ENCODE peak calls at places on chromosome 9, in five cellular contexts. One of them, this sample, is unnamed. For H3K36me3, the result is how much of the 10 kb centered on the place peaks cover.

GRCh38 chr9:109014267-109015025 is 1.1 kb upstream of the CTNNAL1 start:
- DNase-seq in heart right ventricle: peak
- DNase-seq in mammary epithelial cell: peak
- DNase-seq in sigmoid colon: no peak
- DNase-seq in psoas muscle: no peak
- DNase-seq in this sample: no peak

GRCh38 chr9:2741441-2742158 is 24.3 kb downstream of the KCNV2 start:
- DNase-seq in heart right ventricle: no peak
- DNase-seq in mammary epithelial cell: no peak
- DNase-seq in sigmoid colon: no peak
- DNase-seq in psoas muscle: no peak
- DNase-seq in this sample: no peak

GRCh38 chr9:36164361-36164760 is 4.8 kb upstream of the CCIN start:
- DNase-seq in heart right ventricle: no peak
- DNase-seq in mammary epithelial cell: no peak
- DNase-seq in sigmoid colon: no peak
- DNase-seq in psoas muscle: no peak
- DNase-seq in this sample: no peak

GRCh38 chr9:94139672-94140417 is 55.6 kb downstream of the PTPDC1 start:
- DNase-seq in heart right ventricle: peak
- DNase-seq in mammary epithelial cell: peak
- DNase-seq in sigmoid colon: peak
- DNase-seq in psoas muscle: peak
- DNase-seq in this sample: peak

GRCh38 chr9:75233011-75233410 is 144.7 kb downstream of the OSTF1 start:
- DNase-seq in heart right ventricle: no peak
- DNase-seq in mammary epithelial cell: peak
- DNase-seq in sigmoid colon: no peak
- DNase-seq in psoas muscle: no peak
- DNase-seq in this sample: no peak

GRCh38 chr9:110891760-110892159 is 146.5 kb downstream of the LPAR1 start:
- DNase-seq in heart right ventricle: no peak
- DNase-seq in mammary epithelial cell: no peak
- DNase-seq in sigmoid colon: no peak
- DNase-seq in psoas muscle: no peak
- DNase-seq in this sample: no peak

GRCh38 chr9:133942206-133942975 is 49.7 kb downstream of the VAV2 start:
- DNase-seq in heart right ventricle: no peak
- DNase-seq in mammary epithelial cell: no peak
- DNase-seq in sigmoid colon: peak
- DNase-seq in psoas muscle: peak
- DNase-seq in this sample: no peak

GRCh38 chr9:1042466-1042865 is 7.7 kb upstream of the DMRT2 start:
- DNase-seq in heart right ventricle: no peak
- DNase-seq in mammary epithelial cell: no peak
- DNase-seq in sigmoid colon: no peak
- DNase-seq in psoas muscle: peak
- DNase-seq in this sample: no peak

GRCh38 chr9:90009447-90009846 is 404.6 kb downstream of the GADD45G start:
- DNase-seq in heart right ventricle: no peak
- DNase-seq in mammary epithelial cell: no peak
- DNase-seq in sigmoid colon: no peak
- DNase-seq in psoas muscle: no peak
- DNase-seq in this sample: no peak

GRCh38 chr9:25025156-25025555 is 479.5 kb upstream of the IZUMO3 start:
- DNase-seq in heart right ventricle: no peak
- DNase-seq in mammary epithelial cell: no peak
- DNase-seq in sigmoid colon: no peak
- DNase-seq in psoas muscle: no peak
- DNase-seq in this sample: no peak

GRCh38 chr9:101711330-101711941 is 27.0 kb downstream of the GRIN3A start:
- DNase-seq in heart right ventricle: no peak
- DNase-seq in mammary epithelial cell: peak
- DNase-seq in sigmoid colon: no peak
- DNase-seq in psoas muscle: no peak
- DNase-seq in this sample: no peak

GRCh38 chr9:86485359-86485758 is 131.1 kb upstream of the TUT7 start:
- DNase-seq in heart right ventricle: no peak
- DNase-seq in mammary epithelial cell: no peak
- DNase-seq in sigmoid colon: no peak
- DNase-seq in psoas muscle: no peak
- DNase-seq in this sample: no peak

GRCh38 chr9:85248514-85249312 is 493.0 kb downstream of the AGTPBP1 start:
- DNase-seq in heart right ventricle: no peak
- DNase-seq in mammary epithelial cell: peak
- DNase-seq in sigmoid colon: no peak
- DNase-seq in psoas muscle: no peak
- DNase-seq in this sample: no peak

GRCh38 chr9:122816163-122816867 is 12.1 kb downstream of the PDCL start:
- DNase-seq in heart right ventricle: peak
- DNase-seq in mammary epithelial cell: no peak
- DNase-seq in sigmoid colon: no peak
- DNase-seq in psoas muscle: peak
- DNase-seq in this sample: no peak

GRCh38 chr9:135671591-135672041 is 8.5 kb downstream of the LCN9 start:
- DNase-seq in heart right ventricle: no peak
- DNase-seq in mammary epithelial cell: no peak
- DNase-seq in sigmoid colon: peak
- DNase-seq in psoas muscle: peak
- DNase-seq in this sample: no peak

GRCh38 chr9:71638627-71639026 is 129.7 kb downstream of the CEMIP2 start:
- DNase-seq in heart right ventricle: peak
- DNase-seq in mammary epithelial cell: no peak
- DNase-seq in sigmoid colon: peak
- DNase-seq in psoas muscle: no peak
- DNase-seq in this sample: no peak

GRCh38 chr9:88523056-88523455 is 11.9 kb upstream of the NXNL2 start:
- DNase-seq in heart right ventricle: no peak
- DNase-seq in mammary epithelial cell: peak
- DNase-seq in sigmoid colon: no peak
- DNase-seq in psoas muscle: no peak
- DNase-seq in this sample: no peak

GRCh38 chr9:105994970-105995369 is 300.6 kb downstream of the TMEM38B start:
- DNase-seq in heart right ventricle: no peak
- DNase-seq in mammary epithelial cell: peak
- DNase-seq in sigmoid colon: no peak
- DNase-seq in psoas muscle: no peak
- DNase-seq in this sample: no peak

GRCh38 chr9:35516481-35516880 is 26.6 kb downstream of the RUSC2 start:
- DNase-seq in heart right ventricle: no peak
- DNase-seq in mammary epithelial cell: peak
- DNase-seq in sigmoid colon: no peak
- DNase-seq in psoas muscle: no peak
- DNase-seq in this sample: no peak

GRCh38 chr9:113215142-113215541 is 5.9 kb downstream of the FKBP15 start:
- DNase-seq in heart right ventricle: no peak
- DNase-seq in mammary epithelial cell: peak
- DNase-seq in sigmoid colon: no peak
- DNase-seq in psoas muscle: no peak
- DNase-seq in this sample: no peak

GRCh38 chr9:78143281-78144007 is 92.4 kb upstream of the CEP78 start:
- DNase-seq in heart right ventricle: no peak
- DNase-seq in mammary epithelial cell: no peak
- DNase-seq in sigmoid colon: no peak
- DNase-seq in psoas muscle: no peak
- DNase-seq in this sample: no peak

GRCh38 chr9:114289571-114290481 is 33.1 kb upstream of the ORM1 start:
- DNase-seq in heart right ventricle: no peak
- DNase-seq in mammary epithelial cell: no peak
- DNase-seq in sigmoid colon: peak
- DNase-seq in psoas muscle: no peak
- DNase-seq in this sample: no peak

DNA sequence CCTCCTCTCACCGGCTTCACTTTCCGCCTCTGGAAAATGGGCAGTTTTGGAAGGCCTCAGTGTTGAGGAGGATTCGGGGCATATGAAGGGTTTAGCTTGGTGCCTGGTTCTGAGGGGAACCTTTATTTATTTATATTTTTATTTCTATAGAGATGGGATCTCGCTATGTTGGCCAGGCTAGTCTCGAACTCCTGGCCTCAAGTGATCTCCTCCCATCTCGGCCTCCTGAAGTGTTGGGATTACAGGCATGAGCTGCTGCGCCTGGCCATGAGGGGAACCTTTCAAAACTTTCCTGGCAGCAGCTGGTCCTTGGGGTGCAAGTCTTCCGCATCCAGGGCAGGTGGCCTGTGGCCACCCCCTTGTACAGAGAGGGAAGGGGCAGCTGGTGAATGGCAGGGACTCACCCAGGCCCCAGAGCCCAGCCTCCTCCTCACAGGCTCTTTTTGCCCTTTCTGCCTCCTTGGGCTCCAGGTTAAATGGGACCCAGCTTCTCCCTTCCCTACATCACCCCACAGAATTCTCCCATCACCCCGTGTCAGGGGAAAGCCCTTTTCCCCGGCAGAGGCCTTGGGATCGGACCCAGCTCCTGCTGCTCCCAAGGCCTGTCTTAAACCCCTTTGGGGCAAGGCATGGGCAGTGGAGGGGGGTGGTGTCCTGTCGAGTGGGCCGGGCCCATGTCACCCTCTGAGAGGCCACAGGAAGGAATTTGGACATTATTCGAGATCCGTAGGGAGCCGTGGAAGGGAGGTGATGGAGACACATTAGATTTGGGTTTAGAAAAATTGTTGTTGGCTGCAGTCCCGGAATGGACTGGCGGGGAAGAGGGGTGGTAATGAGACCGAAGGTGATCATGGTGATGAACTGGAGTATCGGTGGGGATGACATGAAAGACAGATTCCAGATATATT is 5.9 kb downstream of the NCS1 start:
- DNase-seq in heart right ventricle: no peak
- DNase-seq in mammary epithelial cell: no peak
- DNase-seq in sigmoid colon: no peak
- DNase-seq in psoas muscle: no peak
- DNase-seq in this sample: no peak
- H3K36me3 ChIP-seq in heart right ventricle: under half
- H3K36me3 ChIP-seq in mammary epithelial cell: under half
- H3K36me3 ChIP-seq in sigmoid colon: under half
- H3K36me3 ChIP-seq in psoas muscle: under half
- H3K36me3 ChIP-seq in this sample: under half

DNA sequence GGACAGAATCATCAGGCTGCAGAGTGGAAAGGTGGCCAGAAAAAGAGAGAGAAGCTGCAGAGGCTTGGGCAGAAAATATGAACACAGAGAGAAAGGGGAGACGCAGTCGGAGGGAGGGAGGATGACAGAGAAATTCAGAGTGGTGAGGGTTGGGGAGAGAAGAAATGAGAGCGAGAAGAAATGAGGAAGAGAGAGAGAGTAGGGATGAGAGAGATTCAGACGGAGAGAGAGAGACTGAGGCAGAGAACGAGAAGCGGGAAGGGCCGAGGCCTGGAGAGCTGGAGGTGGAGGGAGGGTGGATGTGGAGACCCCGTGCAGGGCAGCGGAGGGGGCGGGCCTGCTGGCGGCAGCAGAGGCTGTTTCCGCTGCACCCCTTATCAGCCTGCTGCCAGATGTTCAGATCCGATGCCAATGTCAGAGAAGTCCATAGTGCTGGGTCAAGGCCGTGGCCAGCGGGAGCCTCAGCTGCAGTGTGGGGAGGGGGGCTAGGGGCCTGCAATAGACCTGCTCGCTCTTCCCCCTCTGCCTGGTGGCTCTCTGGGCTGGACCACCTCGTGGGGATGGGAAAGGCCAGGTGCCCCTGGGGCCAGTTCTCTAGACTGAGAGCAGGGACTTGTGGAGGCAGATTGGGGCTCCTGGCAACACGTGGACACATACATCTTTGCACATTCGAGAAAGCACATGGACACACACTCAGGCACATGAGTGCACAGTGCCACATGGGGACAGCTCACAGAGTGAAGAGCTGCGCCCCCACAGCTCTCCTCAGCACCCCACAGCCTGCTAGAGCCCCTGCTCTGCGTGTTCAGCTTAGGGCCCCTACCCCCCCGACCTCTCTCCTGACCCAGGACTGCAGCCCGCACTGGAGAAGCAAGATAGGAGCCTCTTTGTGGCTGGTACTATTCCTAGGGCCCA is 4.9 kb upstream of the NR5A1 start:
- DNase-seq in heart right ventricle: no peak
- DNase-seq in mammary epithelial cell: no peak
- DNase-seq in sigmoid colon: no peak
- DNase-seq in psoas muscle: no peak
- DNase-seq in this sample: no peak
- TF ChIP-seq CTCF in heart right ventricle: no peak
- TF ChIP-seq CTCF in mammary epithelial cell: no peak
- TF ChIP-seq CTCF in sigmoid colon: no peak
- TF ChIP-seq CTCF in psoas muscle: no peak
- TF ChIP-seq CTCF in this sample: no peak

DNA sequence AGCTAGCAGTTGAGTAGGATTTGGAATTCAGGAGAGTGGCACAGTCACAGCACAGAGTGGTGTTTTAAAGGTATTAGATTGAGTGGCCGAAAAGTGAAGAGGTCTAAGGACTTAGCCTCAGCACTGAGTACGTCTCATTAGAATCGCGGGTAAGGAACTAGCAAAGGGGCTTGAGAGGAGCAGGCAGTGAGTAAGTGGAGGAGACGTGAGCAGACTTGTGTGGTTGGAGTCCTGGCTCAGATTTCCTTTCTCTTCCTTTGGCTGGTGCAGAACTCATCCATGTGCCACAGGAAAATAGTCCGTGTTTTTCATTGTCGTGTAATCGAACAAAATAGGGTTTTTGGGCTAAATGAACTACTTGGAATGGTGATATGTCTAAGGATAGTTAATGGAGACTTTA is 3.4 kb downstream of the EXOSC2 start:
- DNase-seq in heart right ventricle: no peak
- DNase-seq in mammary epithelial cell: no peak
- DNase-seq in sigmoid colon: no peak
- DNase-seq in psoas muscle: no peak
- DNase-seq in this sample: no peak
- H3K36me3 ChIP-seq in heart right ventricle: under half
- H3K36me3 ChIP-seq in mammary epithelial cell: under half
- H3K36me3 ChIP-seq in sigmoid colon: under half
- H3K36me3 ChIP-seq in psoas muscle: under half
- H3K36me3 ChIP-seq in this sample: under half

GRCh38 chr9:12863624-12864023 is 88.8 kb downstream of the LURAP1L start:
- DNase-seq in heart right ventricle: no peak
- DNase-seq in mammary epithelial cell: no peak
- DNase-seq in sigmoid colon: no peak
- DNase-seq in psoas muscle: no peak
- DNase-seq in this sample: no peak

GRCh38 chr9:12861035-12861434 is 86.2 kb downstream of the LURAP1L start:
- DNase-seq in heart right ventricle: no peak
- DNase-seq in mammary epithelial cell: no peak
- DNase-seq in sigmoid colon: no peak
- DNase-seq in psoas muscle: no peak
- DNase-seq in this sample: no peak

GRCh38 chr9:12859704-12860251 is 85.0 kb downstream of the LURAP1L start:
- DNase-seq in heart right ventricle: no peak
- DNase-seq in mammary epithelial cell: peak
- DNase-seq in sigmoid colon: no peak
- DNase-seq in psoas muscle: no peak
- DNase-seq in this sample: no peak

GRCh38 chr9:12856608-12857007 is 81.8 kb downstream of the LURAP1L start:
- DNase-seq in heart right ventricle: no peak
- DNase-seq in mammary epithelial cell: no peak
- DNase-seq in sigmoid colon: no peak
- DNase-seq in psoas muscle: no peak
- DNase-seq in this sample: no peak

DNA sequence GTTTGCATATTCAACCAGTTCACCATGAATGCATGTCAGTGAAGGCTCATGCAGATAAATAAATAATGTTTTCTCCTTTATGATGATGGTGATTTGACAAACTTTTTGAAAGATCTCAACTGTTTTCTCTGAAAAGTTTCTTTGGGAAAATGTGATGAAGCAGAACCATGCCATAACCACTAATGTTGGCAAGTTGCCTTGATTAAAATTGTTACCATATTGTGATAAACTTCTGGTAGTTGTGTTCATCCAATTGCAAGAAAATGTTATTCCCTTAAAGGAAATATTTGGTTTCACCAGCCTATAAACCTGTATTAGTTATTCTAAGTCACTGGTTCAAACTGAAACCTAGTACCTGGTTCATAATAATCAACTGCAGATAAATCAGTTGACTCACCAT is 87.8 kb downstream of the LURAP1L start:
- DNase-seq in heart right ventricle: no peak
- DNase-seq in mammary epithelial cell: no peak
- DNase-seq in sigmoid colon: no peak
- DNase-seq in psoas muscle: no peak
- DNase-seq in this sample: no peak
- TF ChIP-seq CTCF in heart right ventricle: no peak
- TF ChIP-seq CTCF in mammary epithelial cell: no peak
- TF ChIP-seq CTCF in sigmoid colon: no peak
- TF ChIP-seq CTCF in psoas muscle: no peak
- TF ChIP-seq CTCF in this sample: no peak

This sample was measured in thoracic aorta.